ENCODE peak calls at places on chromosome 16, in five cellular contexts. U is Peyer's patch, N is ovary, Z is esophagus squamous epithelium, S is prostate gland. L is an unnamed sample.

GRCh38 chr16:62077998-62078397 is 41.8 kb upstream of the CDH8 start:
- DNase-seq in U (no peak), N (no peak), Z (no peak), S (no peak), L (no peak)

GRCh38 chr16:47424846-47425245 is 36.0 kb downstream of the ITFG1 start:
- DNase-seq in U (no peak), N (no peak), Z (no peak), S (no peak), L (no peak)

GRCh38 chr16:81466351-81466960 is 21.8 kb downstream of the CMIP start:
- DNase-seq in U (no peak), N (no peak), Z (no peak), S (no peak), L (no peak)

GRCh38 chr16:50948268-50948667 is 202.8 kb downstream of the SALL1 start:
- DNase-seq in U (no peak), N (no peak), Z (no peak), S (no peak), L (no peak)

GRCh38 chr16:50396770-50397525 is 28.2 kb upstream of the BRD7 start:
- DNase-seq in U (no peak), N (no peak), Z (no peak), S (no peak), L (no peak)

GRCh38 chr16:82627811-82628339 is 1.1 kb downstream of the CDH13 start:
- DNase-seq in U (no peak), N (no peak), Z (no peak), S (peak; percentile 52), L (peak; percentile 19)

GRCh38 chr16:68590201-68590994 is 51.3 kb downstream of the ZFP90 start:
- DNase-seq in U (peak; percentile 28), N (peak; percentile 89), Z (no peak), S (peak; percentile 63), L (peak; percentile 73)

GRCh38 chr16:17803625-17804410 is 333.1 kb upstream of the XYLT1 start:
- DNase-seq in U (no peak), N (no peak), Z (no peak), S (no peak), L (no peak)

GRCh38 chr16:75086281-75086680 is 30.3 kb downstream of the LDHD start:
- DNase-seq in U (no peak), N (no peak), Z (no peak), S (no peak), L (no peak)
- H3K4me1 ChIP-seq in U (peaks cover 20% of the 10 kb centered on the region), N (peaks cover 14% of the 10 kb centered on the region), Z (peaks cover 79% of the 10 kb centered on the region), S (peaks cover 5% of the 10 kb centered on the region), L (no peaks in the 10 kb centered on the region)

DNA sequence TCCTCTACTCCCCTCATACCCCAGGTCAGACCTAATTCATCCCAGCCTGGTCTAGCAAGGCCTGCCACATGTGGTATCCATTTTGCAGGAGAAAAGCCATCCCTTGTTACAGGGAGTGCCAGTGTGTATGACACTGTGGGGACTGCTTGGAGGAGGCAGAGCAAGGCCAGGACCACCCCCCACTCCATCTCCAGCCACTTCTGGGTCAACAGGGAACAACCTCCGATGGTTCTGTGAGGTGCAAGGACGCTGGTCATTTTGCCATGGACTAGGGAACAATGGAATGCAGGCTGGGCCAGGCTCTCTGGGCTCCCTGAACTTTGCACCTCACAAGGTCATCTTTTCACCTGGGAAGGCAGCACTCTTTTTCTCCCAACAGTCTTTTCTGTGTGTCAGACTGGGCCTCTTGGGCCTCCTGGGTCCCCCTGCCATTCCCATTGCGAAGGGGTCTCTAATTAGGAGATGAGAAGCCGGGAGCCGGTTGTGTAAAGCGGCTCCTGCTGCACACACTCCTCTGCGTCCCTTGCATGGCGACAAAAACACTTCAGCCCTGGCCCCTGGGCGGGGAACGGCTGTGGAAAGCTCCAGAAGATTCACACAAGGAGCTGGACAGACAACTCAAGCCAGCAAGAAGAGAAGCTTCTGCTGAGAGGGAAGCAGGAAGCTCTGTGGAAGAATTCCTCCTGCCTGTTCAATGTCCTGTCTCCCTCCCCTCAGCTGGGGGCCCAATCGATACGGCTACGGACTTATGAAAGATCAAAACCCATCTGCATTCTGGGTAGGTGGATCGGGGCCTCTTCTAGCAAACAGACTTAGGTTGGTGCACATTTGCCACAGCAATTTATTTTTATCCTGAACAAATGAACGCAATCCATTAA is 38.5 kb upstream of the MTSS2 start:
- DNase-seq in U (no peak), N (no peak), Z (no peak), S (no peak), L (no peak)
- TF ChIP-seq POLR2A in U (no peak), N (no peak), Z (no peak), S (no peak), L (no peak)

GRCh38 chr16:66948034-66948821 is 12.8 kb upstream of the CES3 start:
- DNase-seq in U (no peak), N (peak; percentile 57), Z (no peak), S (no peak), L (no peak)
- H3K4me3 ChIP-seq in U (peak overlapping the region; percentile 19), N (peak overlapping the region; percentile 49), Z (peak overlapping the region; percentile 55), S (peak overlapping the region; percentile 41), L (peak overlapping the region; percentile 44)

DNA sequence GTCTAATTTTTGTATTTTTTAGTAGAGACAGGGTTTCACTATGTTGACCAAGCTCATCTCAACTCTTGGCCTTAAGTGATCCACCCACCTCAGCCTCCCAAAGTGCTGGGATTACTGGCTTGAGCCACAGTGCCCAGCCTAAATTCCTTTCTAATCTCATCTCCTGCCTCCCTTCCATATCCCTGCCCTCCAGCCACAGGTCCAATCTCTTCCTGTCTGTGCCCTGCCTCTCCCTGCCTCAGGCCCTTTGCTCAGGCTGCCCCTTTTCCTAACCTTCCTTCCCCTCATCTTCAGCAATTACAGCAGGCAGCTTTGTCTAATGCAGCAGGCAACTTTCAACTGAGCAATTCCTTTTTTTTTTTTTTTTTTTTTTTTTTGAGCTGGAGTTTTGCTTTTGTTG is 46.8 kb downstream of the CFAP20 start:
- DNase-seq in U (no peak), N (no peak), Z (no peak), S (no peak), L (no peak)
- H3K4me1 ChIP-seq in U (no peaks in the 10 kb centered on the region), N (no peaks in the 10 kb centered on the region), Z (no peaks in the 10 kb centered on the region), S (no peaks in the 10 kb centered on the region), L (no peaks in the 10 kb centered on the region)

DNA sequence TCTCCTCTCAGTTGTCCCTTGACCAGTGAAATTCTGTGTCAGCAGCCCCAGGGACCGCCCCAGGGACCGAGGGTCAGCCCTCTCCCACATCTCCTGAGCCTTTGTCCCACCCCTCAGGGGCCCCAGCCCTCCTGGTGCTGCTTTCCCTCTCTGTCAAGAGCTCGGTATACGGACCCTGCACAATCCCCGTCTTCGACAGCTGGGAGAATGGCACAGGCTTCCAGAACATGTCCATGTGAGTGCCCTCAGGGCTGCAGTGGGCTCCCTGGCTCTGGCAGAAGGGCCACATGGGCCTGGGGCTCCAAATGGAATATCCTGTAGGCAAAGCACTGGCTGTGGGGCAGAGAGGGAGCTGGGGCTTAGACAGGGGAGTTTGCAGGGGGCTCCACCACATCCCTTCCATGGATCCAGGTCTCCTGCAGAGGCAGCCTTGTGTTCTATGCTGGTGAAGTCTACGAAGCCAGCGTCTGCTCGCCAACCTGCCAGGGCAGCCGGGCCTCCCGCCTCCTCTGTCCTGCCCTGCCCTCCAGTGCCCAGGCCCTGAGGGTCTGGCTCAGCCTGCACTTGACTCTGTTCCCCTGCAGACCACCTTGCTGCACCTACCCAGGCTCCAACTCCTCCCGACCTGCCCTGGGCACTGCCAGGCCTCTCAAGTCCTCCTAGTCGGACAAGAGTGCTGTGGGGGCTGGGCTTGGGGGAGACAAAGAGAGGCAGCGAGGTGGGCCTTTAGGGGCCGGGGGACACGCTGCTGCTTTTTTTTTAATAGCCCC is 28.0 kb downstream of the ADGRG5 start:
- DNase-seq in U (peak; percentile 3), N (no peak), Z (no peak), S (no peak), L (peak; percentile 2)
- TF ChIP-seq POLR2A in U (no peak), N (no peak), Z (no peak), S (no peak), L (no peak)

DNA sequence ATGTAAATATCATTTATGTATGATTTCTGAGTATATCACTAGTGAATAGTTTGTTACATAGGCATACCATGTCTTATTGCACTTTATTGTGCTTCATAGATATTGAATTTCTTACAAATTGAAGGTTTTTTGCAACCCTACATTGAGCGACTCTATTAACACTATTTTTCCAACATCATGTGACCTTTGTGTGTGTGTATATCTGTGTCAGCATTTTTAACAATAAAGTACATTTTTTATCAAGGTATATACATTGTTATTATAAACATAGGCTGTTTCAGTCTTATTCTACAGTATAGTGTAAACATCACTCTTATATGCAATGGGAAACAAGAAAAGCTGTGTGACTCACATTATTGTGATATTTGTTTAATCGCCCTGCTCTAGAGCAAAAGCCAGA is 1944.9 kb downstream of the TP53TG3F start:
- DNase-seq in U (no peak), N (no peak), Z (no peak), S (no peak), L (no peak)
- H3K4me3 ChIP-seq in U (no peak overlapping the region), N (no peak overlapping the region), Z (no peak overlapping the region), S (no peak overlapping the region), L (no peak overlapping the region)

DNA sequence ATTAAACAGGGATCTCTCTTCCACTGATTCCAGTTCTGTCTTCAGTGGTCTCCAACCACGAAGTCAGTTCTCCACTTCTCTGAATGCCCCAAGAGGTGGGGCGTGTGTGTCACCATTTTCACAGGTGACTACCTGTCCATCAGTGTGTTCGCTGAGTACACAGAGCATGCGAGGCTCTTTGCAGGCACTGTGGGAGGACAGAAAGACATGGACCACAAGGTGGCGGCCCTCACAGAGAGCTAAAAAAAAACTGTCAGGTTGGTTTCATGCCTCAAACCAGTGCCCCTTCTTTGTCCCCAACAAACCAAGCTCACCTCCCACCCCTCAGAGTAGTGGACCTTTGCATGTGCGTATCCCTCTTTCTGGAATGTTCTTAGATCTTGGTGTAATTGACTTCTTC is 13.8 kb downstream of the EMP2 start:
- DNase-seq in U (no peak), N (no peak), Z (no peak), S (no peak), L (no peak)
- H3K4me1 ChIP-seq in U (peaks cover 9% of the 10 kb centered on the region), N (peaks cover 3% of the 10 kb centered on the region), Z (peaks cover 78% of the 10 kb centered on the region), S (no peaks in the 10 kb centered on the region), L (no peaks in the 10 kb centered on the region)